ENCODE peak calls at places on chromosome 16, in five cellular contexts. V is Peyer's patch, O is right lobe of liver, E is heart left ventricle, Z is lower leg skin. I is an unnamed sample.

GRCh38 chr16:48592839-48593429 is 17.0 kb downstream of the N4BP1 start:
- DNase-seq in V (no peak), O (no peak), E (no peak), Z (no peak), I (no peak)

GRCh38 chr16:19432429-19432828 is 14.7 kb downstream of the TMC5 start:
- DNase-seq in V (no peak), O (no peak), E (no peak), Z (no peak), I (no peak)

GRCh38 chr16:15034266-15035162 is 21.4 kb downstream of the NTAN1 start:
- DNase-seq in E (no peak), O (no peak), Z (no peak), V (peak), I (no peak)

GRCh38 chr16:85645021-85645589 is 32.0 kb downstream of the GSE1 start:
- DNase-seq in Z (no peak), E (no peak), V (no peak), O (no peak), I (no peak)

GRCh38 chr16:55861288-55861687 is 13.9 kb downstream of the CES5A start:
- DNase-seq in V (no peak), O (no peak), Z (peak), E (no peak), I (no peak)

GRCh38 chr16:88781140-88782077 is 3.6 kb downstream of the PIEZO1 start:
- DNase-seq in V (no peak), Z (no peak), O (no peak), E (no peak), I (no peak)

GRCh38 chr16:67598527-67598926 is 36.2 kb downstream of the CTCF start:
- DNase-seq in V (no peak), E (no peak), Z (no peak), O (no peak), I (no peak)

GRCh38 chr16:26993988-26994387 is 72.7 kb upstream of the C16orf82 start:
- DNase-seq in O (no peak), V (no peak), Z (peak), E (no peak), I (no peak)

GRCh38 chr16:57140866-57141668 is 44.8 kb downstream of the PSME3IP1 start:
- DNase-seq in E (no peak), Z (no peak), O (no peak), V (no peak), I (no peak)

GRCh38 chr16:78957328-78958100 is 643.0 kb downstream of the MAF start:
- DNase-seq in V (no peak), O (no peak), E (no peak), Z (peak), I (no peak)

GRCh38 chr16:78437352-78437968 is 338.0 kb downstream of the WWOX start:
- DNase-seq in O (no peak), Z (no peak), E (no peak), V (no peak), I (no peak)

GRCh38 chr16:3120435-3120834 is 8.0 kb downstream of the ZNF205 start:
- DNase-seq in Z (no peak), E (no peak), O (no peak), V (no peak), I (no peak)

GRCh38 chr16:75343311-75343710 is 90.0 kb downstream of the CFDP1 start:
- DNase-seq in E (no peak), O (no peak), V (no peak), Z (no peak), I (no peak)

GRCh38 chr16:87864331-87864989 is 4.8 kb downstream of the SLC7A5 start:
- DNase-seq in V (no peak), E (no peak), O (no peak), Z (no peak), I (no peak)

GRCh38 chr16:77409311-77409710 is 25.5 kb downstream of the ADAMTS18 start:
- DNase-seq in Z (no peak), V (no peak), O (no peak), E (no peak), I (no peak)

GRCh38 chr16:67284699-67285646 is 5.6 kb downstream of the PLEKHG4 start:
- DNase-seq in Z (no peak), V (peak), E (no peak), O (no peak), I (no peak)

GRCh38 chr16:67694611-67695010 is 24.5 kb downstream of the GFOD2 start:
- DNase-seq in Z (no peak), E (no peak), V (no peak), O (peak), I (no peak)

GRCh38 chr16:86498661-86499493 is 11.4 kb upstream of the FOXF1 start:
- DNase-seq in Z (no peak), V (no peak), E (peak), O (no peak), I (no peak)

GRCh38 chr16:49828545-49829267 is 27.2 kb downstream of the ZNF423 start:
- DNase-seq in V (no peak), Z (no peak), O (no peak), E (no peak), I (no peak)
- TF ChIP-seq POLR2A in V (no peak), Z (no peak), O (no peak), E (no peak), I (no peak)

GRCh38 chr16:24218299-24218698 is 37.8 kb upstream of the CACNG3 start:
- DNase-seq in O (no peak), Z (no peak), V (no peak), E (no peak), I (no peak)
- TF ChIP-seq POLR2A in O (no peak), Z (no peak), V (no peak), E (no peak), I (no peak)

DNA sequence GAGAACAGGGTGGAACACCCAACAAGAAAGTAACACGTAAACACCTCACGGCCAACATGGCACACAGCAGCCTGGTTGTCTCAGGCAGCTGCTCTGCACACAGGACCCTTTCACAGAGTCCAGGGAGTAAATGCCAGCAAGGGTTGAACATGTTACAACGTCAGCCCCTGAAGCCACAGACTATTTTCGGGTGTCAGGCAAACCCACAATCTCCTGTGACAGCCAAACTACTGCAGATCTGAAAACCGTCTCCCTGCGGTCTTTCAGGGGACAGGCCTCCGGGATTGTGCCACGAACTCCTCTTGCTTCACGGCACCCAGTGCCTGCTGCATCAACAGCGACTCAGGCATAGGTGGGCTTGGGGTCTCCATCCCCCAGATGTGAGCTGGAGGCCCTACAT is 127.7 kb downstream of the XYLT1 start:
- DNase-seq in E (no peak), Z (no peak), V (no peak), O (no peak), I (no peak)
- TF ChIP-seq POLR2A in E (no peak), Z (no peak), V (no peak), O (no peak), I (no peak)

DNA sequence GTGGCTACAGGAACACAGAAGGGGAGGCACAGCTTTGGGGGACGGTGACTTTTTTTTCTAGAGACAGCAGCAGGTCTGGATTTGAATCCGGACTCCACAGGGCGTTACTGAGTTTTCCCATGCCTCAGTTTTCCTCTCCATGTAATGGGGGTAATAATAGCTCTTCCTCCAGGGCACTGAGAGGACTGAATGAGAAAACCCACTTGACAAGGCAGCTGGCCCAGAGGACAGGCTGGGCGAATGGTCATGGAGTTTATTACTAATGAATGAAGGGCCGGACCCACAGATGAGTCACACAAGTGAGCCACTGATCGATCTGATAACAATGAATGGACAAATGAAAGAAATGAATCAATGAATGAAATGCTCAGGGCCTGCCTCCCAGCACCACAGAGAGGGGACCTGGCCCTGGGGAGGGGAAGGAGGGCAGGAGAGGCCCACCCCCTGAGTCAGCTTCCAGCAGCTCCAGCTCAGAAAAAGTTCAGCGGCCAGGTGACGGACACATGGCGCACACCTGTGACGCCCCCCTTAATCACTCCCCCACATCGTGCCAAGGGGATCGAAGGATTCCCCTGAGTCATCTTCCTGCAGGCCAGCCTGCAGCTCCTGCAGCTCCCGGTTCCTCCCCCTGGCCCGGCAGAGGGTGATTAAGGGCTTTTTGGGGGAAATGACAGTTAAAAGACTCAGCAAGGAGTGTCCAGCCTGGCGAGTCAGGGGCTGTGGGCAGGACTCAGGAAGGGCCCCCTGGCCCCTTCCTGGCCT is 54.3 kb downstream of the SOCS1 start:
- DNase-seq in E (no peak), V (no peak), O (no peak), Z (no peak), I (no peak)
- TF ChIP-seq POLR2A in E (no peak), V (no peak), O (no peak), Z (no peak), I (no peak)

GRCh38 chr16:659618-660017 is 8.3 kb upstream of the RHOT2 start:
- DNase-seq in O (no peak), V (no peak), Z (no peak), E (no peak), I (no peak)

GRCh38 chr16:661184-661821 is 6.6 kb upstream of the RHOT2 start:
- DNase-seq in E (no peak), O (no peak), Z (no peak), V (no peak), I (no peak)

GRCh38 chr16:660132-660458 is 7.8 kb upstream of the RHOT2 start:
- DNase-seq in E (no peak), Z (no peak), V (no peak), O (no peak), I (no peak)

GRCh38 chr16:662095-662494 is 5.8 kb upstream of the RHOT2 start:
- DNase-seq in O (no peak), E (no peak), Z (no peak), V (no peak), I (no peak)

DNA sequence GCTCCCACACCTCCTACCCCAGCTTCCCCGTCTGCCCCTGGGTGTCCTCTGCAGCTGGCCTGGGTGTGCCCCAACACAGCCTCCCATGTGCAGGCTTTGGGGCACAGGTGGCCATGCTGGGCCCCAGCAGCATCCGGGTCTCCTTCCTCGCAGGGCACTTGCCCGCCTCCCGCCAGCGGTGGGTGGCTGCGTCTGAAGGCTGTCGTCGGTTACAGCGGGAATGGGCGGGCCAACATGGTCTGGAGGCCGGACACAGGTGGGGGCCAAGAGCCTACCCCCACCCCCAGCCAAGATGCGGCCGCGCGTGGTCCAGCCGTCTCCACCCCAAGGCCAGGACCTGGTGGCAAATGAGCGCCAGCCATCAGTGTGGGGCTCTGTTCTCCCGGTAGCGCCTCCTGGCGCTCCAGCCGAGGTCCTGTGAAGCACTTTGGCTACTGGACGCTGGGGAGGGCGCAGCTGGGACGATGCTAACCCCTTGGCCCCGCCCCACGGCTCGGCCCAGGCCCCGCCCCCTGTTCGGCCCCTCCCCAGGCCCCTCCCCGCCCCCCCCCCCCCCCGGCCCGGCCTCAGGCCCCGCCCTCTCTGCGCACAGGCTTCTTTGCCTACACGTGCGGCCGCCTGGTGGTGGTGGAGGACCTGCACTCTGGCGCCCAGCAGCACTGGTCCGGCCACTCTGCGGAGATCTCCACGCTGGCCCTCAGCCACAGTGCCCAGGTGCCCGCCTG is 7.3 kb upstream of the RHOT2 start:
- DNase-seq in O (peak), V (peak), Z (peak), E (peak), I (peak)
- TF ChIP-seq POLR2A in O (peak), V (no peak), Z (no peak), E (no peak), I (peak)

GRCh38 chr16:84583995-84584394 is 33.9 kb downstream of the COTL1 start:
- DNase-seq in E (no peak), V (no peak), O (no peak), Z (no peak), I (no peak)

GRCh38 chr16:84584678-84585077 is 33.2 kb downstream of the COTL1 start:
- DNase-seq in V (no peak), E (no peak), O (no peak), Z (no peak), I (no peak)

GRCh38 chr16:84585472-84585871 is 32.4 kb downstream of the COTL1 start:
- DNase-seq in Z (no peak), V (no peak), O (no peak), E (no peak), I (no peak)

GRCh38 chr16:84582958-84583516 is 34.8 kb downstream of the COTL1 start:
- DNase-seq in Z (no peak), E (no peak), O (no peak), V (no peak), I (no peak)

GRCh38 chr16:84585886-84586285 is 32.0 kb downstream of the COTL1 start:
- DNase-seq in Z (no peak), V (no peak), O (no peak), E (no peak), I (no peak)
- TF ChIP-seq POLR2A in Z (no peak), V (no peak), O (no peak), E (no peak), I (no peak)

I was measured in uterus.